ENCODE peak calls at places on chromosomes 16 and 17, in nine cellular contexts. S is cardiac muscle cell, P is prostate gland, A is ascending aorta, M is GM23248, X is adipocyte, W is HepG2, H is tibial artery, T is H9. Q is an unnamed sample.

GRCh38 chr17:59401725-59402124 is 70.3 kb downstream of the YPEL2 start:
- DNase-seq in S (no peak), P (no peak), A (no peak), M (no peak), X (no peak), W (peak; percentile 85), H (no peak), T (no peak), Q (no peak)

GRCh38 chr17:48246623-48247022 is 139.1 kb downstream of the SNX11 start:
- DNase-seq in S (no peak), P (no peak), A (no peak), M (peak; percentile 46), X (no peak), W (no peak), H (no peak), T (no peak), Q (no peak)

GRCh38 chr16:81885976-81886586 is 107.0 kb downstream of the PLCG2 start:
- DNase-seq in S (peak; percentile 38), P (no peak), A (no peak), M (peak; percentile 56), X (peak; percentile 41), W (peak; percentile 31), H (no peak), T (peak; percentile 62), Q (peak; percentile 34)

GRCh38 chr17:43401293-43401692 is 2.5 kb downstream of the ARL4D start:
- DNase-seq in S (no peak), P (no peak), A (peak; percentile 53), M (peak; percentile 98), X (peak; percentile 86), W (no peak), H (peak; percentile 62), T (no peak), Q (no peak)

GRCh38 chr17:2347805-2348685 is 10.7 kb downstream of the SGSM2 start:
- DNase-seq in S (peak; percentile 66), P (peak; percentile 86), A (no peak), M (peak; percentile 88), X (peak; percentile 76), W (peak; percentile 92), H (no peak), T (peak; percentile 99), Q (peak; percentile 70)

GRCh38 chr17:48593840-48594411 is 347 bp upstream of the HOXB5 start:
- DNase-seq in S (peak; percentile 75), P (peak; percentile 20), A (no peak), M (peak; percentile 87), X (peak; percentile 71), W (peak; percentile 31), H (peak; percentile 47), T (peak; percentile 93), Q (peak; percentile 87)

GRCh38 chr16:12455287-12455798 is 348.3 kb downstream of the CPPED1 start:
- DNase-seq in S (peak; percentile 80), P (peak; percentile 42), A (no peak), M (peak; percentile 77), X (peak; percentile 67), W (peak; percentile 53), H (no peak), T (peak; percentile 86), Q (peak; percentile 55)

GRCh38 chr16:87076331-87076949 is 240.8 kb downstream of the C16orf95 start:
- DNase-seq in S (no peak), P (no peak), A (no peak), M (no peak), X (no peak), W (no peak), H (no peak), T (no peak), Q (no peak)

GRCh38 chr16:30697264-30698138 is 1.5 kb upstream of the SRCAP start:
- DNase-seq in S (peak; percentile 97), P (peak; percentile 99), A (no peak), M (peak; percentile 99), X (no peak), W (no peak), H (no peak), T (no peak), Q (peak; percentile 8)

GRCh38 chr16:65570261-65570660 is 448.4 kb upstream of the CDH11 start:
- DNase-seq in S (no peak), P (no peak), A (no peak), M (no peak), X (peak; percentile 24), W (no peak), H (no peak), T (no peak), Q (no peak)

GRCh38 chr17:42253601-42254000 is 22.6 kb downstream of the STAT5B start:
- DNase-seq in S (no peak), P (no peak), A (no peak), M (no peak), X (no peak), W (no peak), H (no peak), T (no peak), Q (no peak)

GRCh38 chr16:52546291-52546941 is 527 bp downstream of the TOX3 start:
- DNase-seq in S (peak; percentile 12), P (no peak), A (no peak), M (peak; percentile 1), X (no peak), W (no peak), H (no peak), T (peak; percentile 46), Q (peak; percentile 52)

GRCh38 chr17:48597775-48598631 is 4.4 kb upstream of the HOXB5 start:
- DNase-seq in S (no peak), P (no peak), A (no peak), M (peak; percentile 80), X (no peak), W (no peak), H (peak; percentile 56), T (no peak), Q (no peak)

DNA sequence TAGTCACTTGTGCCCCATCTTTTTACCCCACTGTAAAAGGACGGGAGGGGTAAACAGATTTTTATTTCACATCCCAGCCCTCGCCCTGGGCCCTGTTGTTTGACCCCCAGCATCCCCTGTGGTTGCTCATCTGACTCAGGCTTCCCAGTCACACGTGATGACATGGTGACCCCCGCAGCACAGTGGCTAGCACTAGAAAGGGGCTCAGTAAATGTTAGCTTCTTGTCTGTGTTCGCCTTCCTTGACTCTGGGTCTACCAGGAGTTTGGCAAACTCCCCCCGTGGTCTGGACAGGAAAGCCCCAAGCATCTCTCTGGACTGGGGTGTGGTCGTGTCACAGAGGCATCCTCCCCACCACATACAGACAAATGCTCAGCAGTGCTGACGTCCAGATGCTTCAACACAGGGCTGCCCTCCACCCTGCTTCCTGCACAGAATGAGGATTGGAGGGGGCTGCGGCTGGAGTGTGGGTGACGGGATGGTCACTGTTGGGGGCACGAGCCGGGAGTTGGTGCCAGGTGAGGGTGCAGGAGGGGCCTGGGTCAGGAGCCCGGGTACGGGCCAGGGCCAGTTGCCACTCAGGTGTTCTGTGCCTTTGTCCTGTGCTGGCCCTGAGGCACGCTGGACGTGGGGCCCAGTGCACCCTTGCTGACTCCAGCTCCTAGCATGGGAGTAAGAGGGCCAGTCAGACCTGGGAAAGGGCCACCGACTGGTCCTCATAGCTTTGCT is 69.1 kb downstream of the METRNL start:
- DNase-seq in S (no peak), P (no peak), A (no peak), M (no peak), X (no peak), W (no peak), H (no peak), T (no peak), Q (no peak)
- H3K9me3 ChIP-seq in S (no peaks in the 10 kb centered on the region), P (no peaks in the 10 kb centered on the region), A (no peaks in the 10 kb centered on the region), M (no peaks in the 10 kb centered on the region), X (no peaks in the 10 kb centered on the region), W (no peaks in the 10 kb centered on the region), H (no peaks in the 10 kb centered on the region), T (no peaks in the 10 kb centered on the region), Q (no peaks in the 10 kb centered on the region)

DNA sequence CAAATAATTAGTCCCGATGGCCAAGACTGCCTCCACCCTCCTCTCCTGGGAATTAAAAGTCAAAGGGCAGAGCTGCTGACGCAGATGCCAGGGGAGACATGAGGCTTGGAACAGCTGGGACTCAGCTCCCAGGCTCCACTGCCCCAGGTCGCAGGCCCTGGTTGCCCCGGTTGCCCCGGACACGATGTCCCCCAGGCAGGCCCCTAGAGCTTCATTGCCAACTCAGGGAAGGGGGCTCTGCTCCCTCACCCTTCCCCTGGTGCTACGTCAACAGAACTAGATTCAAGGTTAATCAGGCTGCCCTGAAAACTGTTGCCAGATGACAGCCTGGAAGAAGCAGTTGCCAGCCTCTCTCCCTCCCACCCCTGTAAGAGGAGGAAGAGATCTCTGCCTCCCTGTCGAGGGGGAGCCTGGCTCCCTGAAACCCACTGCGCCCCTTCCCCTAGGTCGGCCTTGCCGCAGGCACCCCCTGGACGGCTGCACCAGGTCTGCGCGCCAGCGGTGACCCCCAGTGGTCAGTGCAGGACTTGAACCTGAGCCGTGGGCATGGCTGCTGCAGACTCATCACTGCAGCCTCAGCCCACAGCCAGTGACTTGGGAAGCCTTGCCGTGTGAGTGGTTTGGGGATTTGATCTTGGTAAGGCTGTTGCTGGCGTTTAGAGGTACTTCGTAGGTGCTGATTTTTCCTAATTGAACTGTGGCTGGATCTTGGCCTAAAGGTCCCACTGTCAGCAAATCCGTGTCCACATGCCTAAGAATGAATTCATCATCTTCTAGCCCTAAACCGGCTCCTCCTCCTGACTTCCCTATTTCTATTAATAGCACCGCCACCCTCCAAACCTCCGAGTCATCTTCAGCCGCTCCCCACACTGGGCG is 84.1 kb upstream of the TOB1 start:
- DNase-seq in S (peak; percentile 72), P (peak; percentile 67), A (peak; percentile 63), M (peak; percentile 98), X (peak; percentile 88), W (peak; percentile 65), H (peak; percentile 84), T (peak; percentile 92), Q (peak; percentile 74)
- H3K4me1 ChIP-seq in S (peaks cover 45% of the 10 kb centered on the region), P (peaks cover 20% of the 10 kb centered on the region), A (peaks cover 22% of the 10 kb centered on the region), M (peaks cover 30% of the 10 kb centered on the region), X (peaks cover 42% of the 10 kb centered on the region), W (peaks cover 85% of the 10 kb centered on the region), H (peaks cover 13% of the 10 kb centered on the region), T (peaks cover 3% of the 10 kb centered on the region), Q (peaks cover 3% of the 10 kb centered on the region)

GRCh38 chr17:77174928-77175720 is 34.4 kb downstream of the SEC14L1 start:
- DNase-seq in S (no peak), P (no peak), A (no peak), M (no peak), X (no peak), W (no peak), H (no peak), T (no peak), Q (no peak)
- H3K9me3 ChIP-seq in S (no peaks in the 10 kb centered on the region), P (no peaks in the 10 kb centered on the region), A (peaks cover 19% of the 10 kb centered on the region), M (no peaks in the 10 kb centered on the region), X (peaks cover 15% of the 10 kb centered on the region), W (peaks cover 22% of the 10 kb centered on the region), H (peaks cover 17% of the 10 kb centered on the region), T (peaks cover 8% of the 10 kb centered on the region), Q (peaks cover 24% of the 10 kb centered on the region)

DNA sequence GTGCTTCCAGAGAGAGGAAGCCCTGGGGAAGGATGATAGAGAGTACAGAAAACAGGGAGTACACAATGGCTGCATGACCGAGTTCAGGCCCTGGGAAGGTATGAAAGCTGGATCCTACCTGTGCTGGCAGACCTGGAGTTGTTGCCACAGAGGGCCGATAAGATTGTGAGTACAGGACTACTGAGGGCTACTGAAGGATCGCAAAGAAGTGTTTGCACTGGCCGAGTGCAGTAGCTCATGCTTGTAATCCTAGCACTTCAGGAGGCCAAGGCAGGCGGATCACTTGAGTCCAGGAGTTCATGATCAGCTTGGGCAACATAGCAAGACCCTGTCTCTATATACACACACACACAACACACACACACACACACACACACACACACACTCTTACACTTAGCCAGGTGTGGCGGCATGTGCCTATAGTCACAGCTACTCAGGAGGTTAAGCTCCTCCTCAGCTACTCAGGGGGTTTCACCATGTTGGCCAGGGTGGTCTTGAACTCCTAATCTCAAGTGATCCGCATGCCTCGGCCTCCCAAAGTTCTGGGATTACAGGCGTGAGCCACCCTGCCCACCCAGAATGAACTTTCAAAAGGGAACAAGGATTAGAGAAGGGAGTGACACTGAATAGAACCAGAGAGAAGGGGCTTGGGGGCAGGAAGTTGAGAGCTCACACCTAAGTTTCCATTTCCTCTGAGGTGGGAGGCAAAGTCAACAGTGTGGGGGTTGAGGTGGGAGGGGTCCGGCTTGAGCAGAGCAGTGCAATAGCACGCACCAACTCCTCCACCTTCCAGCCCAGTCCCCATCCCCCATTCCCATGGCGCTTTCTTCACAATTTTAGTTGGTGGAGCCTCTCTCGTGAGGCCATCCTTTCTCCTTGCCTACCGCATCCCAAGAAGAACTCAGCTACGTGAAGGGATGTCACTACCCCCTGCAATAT is 7.5 kb downstream of the SCIMP start:
- DNase-seq in S (no peak), P (no peak), A (no peak), M (no peak), X (no peak), W (no peak), H (no peak), T (no peak), Q (no peak)
- H3K4me1 ChIP-seq in S (no peaks in the 10 kb centered on the region), P (no peaks in the 10 kb centered on the region), A (no peaks in the 10 kb centered on the region), M (no peaks in the 10 kb centered on the region), X (no peaks in the 10 kb centered on the region), W (peaks cover 10% of the 10 kb centered on the region), H (no peaks in the 10 kb centered on the region), T (no peaks in the 10 kb centered on the region), Q (no peaks in the 10 kb centered on the region)

Q was measured in HAP-1.